ENCODE peak calls at places on chromosome X, in seven cellular contexts. D is suprapubic skin; E is glutamatergic neuron; B is kidney; O is CD4-positive, alpha-beta T cell; A is WERI-Rb-1; U is Calu3. G is an unnamed sample.

GRCh38 chrX:34612036-34612435 is 45.0 kb downstream of the TMEM47 start:
- DNase-seq in D (no peak), E (no peak), B (no peak), O (no peak), A (no peak), U (no peak), G (no peak)

GRCh38 chrX:105477351-105477750 is 256.9 kb upstream of the TEX13A start:
- DNase-seq in D (no peak), E (no peak), B (no peak), O (no peak), A (no peak), U (no peak), G (no peak)

GRCh38 chrX:85505801-85506200 is 126.3 kb upstream of the POF1B start:
- DNase-seq in D (no peak), E (no peak), B (no peak), O (no peak), A (no peak), U (no peak), G (no peak)

GRCh38 chrX:147180886-147181285 is 366.3 kb upstream of the CXorf51A start:
- DNase-seq in D (no peak), E (no peak), B (no peak), O (no peak), A (no peak), U (no peak), G (no peak)

GRCh38 chrX:123835661-123836371 is 24.0 kb upstream of the XIAP start:
- DNase-seq in D (no peak), E (no peak), B (no peak), O (no peak), A (no peak), U (peak; percentile 40), G (no peak)

GRCh38 chrX:151975228-151975593 is 735 bp upstream of the GABRE start:
- DNase-seq in D (no peak), E (no peak), B (no peak), O (no peak), A (no peak), U (no peak), G (no peak)

GRCh38 chrX:40938418-40938817 is 146.8 kb upstream of the USP9X start:
- DNase-seq in D (no peak), E (no peak), B (no peak), O (no peak), A (no peak), U (no peak), G (no peak)

GRCh38 chrX:12984629-12985303 is 9.9 kb downstream of the TMSB4X start:
- DNase-seq in D (no peak), E (no peak), B (no peak), O (no peak), A (no peak), U (peak; percentile 85), G (no peak)

GRCh38 chrX:44400588-44400987 is 57.1 kb upstream of the EFHC2 start:
- DNase-seq in D (no peak), E (no peak), B (no peak), O (no peak), A (no peak), U (no peak), G (no peak)

GRCh38 chrX:40644821-40645358 is 2.5 kb downstream of the CXorf38 start:
- DNase-seq in D (peak; percentile 70), E (no peak), B (peak; percentile 80), O (no peak), A (no peak), U (peak; percentile 59), G (peak; percentile 26)

GRCh38 chrX:150143721-150144440 is 205.6 kb upstream of the EOLA2 start:
- DNase-seq in D (no peak), E (no peak), B (no peak), O (no peak), A (no peak), U (no peak), G (no peak)

GRCh38 chrX:22135994-22136684 is 104.0 kb downstream of the PHEX start:
- DNase-seq in D (no peak), E (no peak), B (no peak), O (no peak), A (no peak), U (peak; percentile 43), G (no peak)

GRCh38 chrX:48071986-48072605 is 656 bp upstream of the ZNF630 start:
- DNase-seq in D (no peak), E (no peak), B (no peak), O (no peak), A (no peak), U (no peak), G (no peak)

GRCh38 chrX:1400731-1401471 is 9.0 kb upstream of the SLC25A6 start:
- DNase-seq in D (peak; percentile 30), E (peak; percentile 5), B (peak; percentile 68), O (no peak), A (peak; percentile 45), U (no peak), G (no peak)

GRCh38 chrX:38991656-38992558 is 190.6 kb downstream of the MID1IP1 start:
- DNase-seq in D (no peak), E (no peak), B (no peak), O (no peak), A (no peak), U (no peak), G (no peak)

GRCh38 chrX:68307767-68308166 is 125.5 kb downstream of the OPHN1 start:
- DNase-seq in D (no peak), E (no peak), B (no peak), O (no peak), A (no peak), U (no peak), G (no peak)

GRCh38 chrX:41559662-41560061 is 112.5 kb downstream of the NYX start:
- DNase-seq in D (no peak), E (no peak), B (no peak), O (no peak), A (no peak), U (no peak), G (no peak)

GRCh38 chrX:78650906-78651437 is 8.2 kb downstream of the RTL3 start:
- DNase-seq in D (no peak), E (no peak), B (no peak), O (no peak), A (no peak), U (no peak), G (no peak)

GRCh38 chrX:85994787-85995186 is 52.6 kb downstream of the CHM start:
- DNase-seq in D (no peak), E (no peak), B (no peak), O (no peak), A (no peak), U (no peak), G (no peak)

GRCh38 chrX:38870386-38870895 is 69.2 kb downstream of the MID1IP1 start:
- DNase-seq in D (no peak), E (no peak), B (no peak), O (no peak), A (no peak), U (peak; percentile 66), G (no peak)

GRCh38 chrX:118702741-118703140 is 24.7 kb upstream of the IL13RA1 start:
- DNase-seq in D (no peak), E (no peak), B (no peak), O (no peak), A (no peak), U (no peak), G (no peak)

GRCh38 chrX:65750674-65751469 is 83.4 kb downstream of the MSN start:
- DNase-seq in D (no peak), E (no peak), B (no peak), O (peak; percentile 4), A (no peak), U (no peak), G (no peak)

GRCh38 chrX:9923357-9923756 is 43.8 kb upstream of the CLDN34 start:
- DNase-seq in D (no peak), E (no peak), B (no peak), O (no peak), A (no peak), U (no peak), G (no peak)

GRCh38 chrX:23959781-23960180 is 52.0 kb downstream of the CXorf58 start:
- DNase-seq in D (no peak), E (no peak), B (no peak), O (no peak), A (no peak), U (no peak), G (no peak)
- TF ChIP-seq CTCF in D (no peak), E (no peak), B (no peak), O (no peak), A (no peak), U (no peak), G (no peak)

DNA sequence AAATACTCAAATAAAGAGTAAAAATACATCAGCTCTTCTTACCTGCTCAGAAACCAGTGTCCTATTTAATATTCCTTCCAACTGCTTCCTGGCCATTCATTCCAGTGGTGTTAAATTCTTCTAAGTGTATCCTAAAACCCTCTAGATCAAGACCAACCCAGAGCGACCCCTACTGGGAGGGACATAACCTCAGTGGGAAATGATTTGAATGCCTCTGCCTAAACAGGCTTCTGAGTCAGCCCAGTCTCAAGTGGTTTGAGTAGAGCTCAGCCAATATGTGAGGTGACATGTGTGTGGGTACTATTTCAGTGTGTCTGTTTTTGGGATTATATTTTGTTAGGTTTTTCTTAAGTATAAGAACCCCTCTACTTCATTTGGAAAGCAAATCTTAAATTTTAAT is 133.6 kb upstream of the ARHGEF9 start:
- DNase-seq in D (no peak), E (no peak), B (no peak), O (no peak), A (peak; percentile 67), U (no peak), G (no peak)
- TF ChIP-seq CTCF in D (no peak), E (no peak), B (no peak), O (no peak), A (peak; percentile 50), U (no peak), G (no peak)

GRCh38 chrX:50452782-50453181 is 17.8 kb downstream of the DGKK start:
- DNase-seq in D (no peak), E (no peak), B (no peak), O (no peak), A (no peak), U (no peak), G (no peak)

GRCh38 chrX:50442426-50443116 is 28.1 kb downstream of the DGKK start:
- DNase-seq in D (no peak), E (no peak), B (no peak), O (no peak), A (no peak), U (no peak), G (no peak)

GRCh38 chrX:50447535-50447934 is 23.1 kb downstream of the DGKK start:
- DNase-seq in D (no peak), E (no peak), B (no peak), O (no peak), A (no peak), U (no peak), G (no peak)

GRCh38 chrX:50450324-50450723 is 20.3 kb downstream of the DGKK start:
- DNase-seq in D (no peak), E (no peak), B (no peak), O (no peak), A (no peak), U (no peak), G (no peak)

GRCh38 chrX:50448565-50448964 is 22.1 kb downstream of the DGKK start:
- DNase-seq in D (no peak), E (no peak), B (no peak), O (no peak), A (no peak), U (peak; percentile 63), G (no peak)
- TF ChIP-seq CTCF in D (no peak), E (no peak), B (no peak), O (no peak), A (no peak), U (no peak), G (no peak)

DNA sequence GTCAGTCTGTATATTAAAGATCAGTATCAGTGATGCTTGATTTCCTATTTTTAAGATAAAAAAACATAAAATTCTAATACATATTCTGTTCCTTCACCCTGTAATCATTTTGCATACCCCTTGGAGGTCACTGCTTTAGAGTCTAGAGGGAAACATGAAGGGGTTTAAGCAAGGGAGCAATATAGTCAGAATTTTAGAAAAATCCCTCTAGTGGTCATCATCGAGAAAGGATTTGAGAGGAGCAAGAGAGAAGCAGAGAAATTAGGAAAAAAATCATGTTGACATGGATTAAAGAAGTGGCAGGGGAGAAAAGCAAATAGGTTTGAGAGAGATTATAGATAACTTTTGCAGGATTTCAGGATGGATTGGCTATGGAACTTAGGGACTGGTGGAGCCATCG is 11.1 kb downstream of the APEX2 start:
- DNase-seq in D (no peak), E (no peak), B (no peak), O (no peak), A (no peak), U (no peak), G (no peak)
- TF ChIP-seq CTCF in D (no peak), E (peak; percentile 61), B (no peak), O (peak; percentile 29), A (no peak), U (no peak), G (no peak)

G was measured in activated B cell treated with CpG ODN at 0.5 μM for 24 hours.